ENCODE peak calls at places on chromosomes 7 and 10, in seven cellular contexts. C, Y, N, L, I, Z and A are unnamed samples.

GRCh38 chr7:124723012-124723411 is 42.6 kb downstream of the GPR37 start:
- DNase-seq in N (no peak), Z (no peak), C (peak), L (no peak), I (no peak), Y (no peak), A (no peak)

GRCh38 chr10:91247360-91248111 is 27.1 kb downstream of the PCGF5 start:
- DNase-seq in Y (peak), I (no peak), N (no peak), L (no peak), Z (no peak), C (peak), A (no peak)

GRCh38 chr7:41938371-41938770 is 235.5 kb upstream of the INHBA start:
- DNase-seq in Y (peak), C (no peak), L (no peak), N (no peak), I (no peak), Z (no peak), A (no peak)

GRCh38 chr10:43820663-43821062 is 172.0 kb upstream of the ZNF32 start:
- DNase-seq in L (no peak), Z (no peak), C (no peak), N (no peak), I (no peak), Y (no peak), A (no peak)

GRCh38 chr7:36659638-36660341 is 64.5 kb downstream of the AOAH start:
- DNase-seq in C (no peak), Y (no peak), Z (no peak), N (no peak), L (no peak), I (no peak), A (no peak)

GRCh38 chr7:22564511-22565045 is 64.6 kb upstream of the STEAP1B start:
- DNase-seq in Z (no peak), N (no peak), L (no peak), C (peak), Y (peak), I (no peak), A (no peak)

GRCh38 chr7:149865437-149865836 is 8.3 kb upstream of the ATP6V0E2 start:
- DNase-seq in I (no peak), Z (no peak), Y (no peak), L (no peak), C (peak), N (no peak), A (no peak)

GRCh38 chr10:121183241-121183640 is 332.1 kb downstream of the WDR11 start:
- DNase-seq in N (no peak), Z (no peak), I (no peak), C (no peak), Y (no peak), L (no peak), A (no peak)

GRCh38 chr7:130290745-130291144 is 2.2 kb upstream of the CPA4 start:
- DNase-seq in Y (peak), I (no peak), L (no peak), Z (no peak), C (peak), N (no peak), A (no peak)

GRCh38 chr7:127978421-127978820 is 52.8 kb downstream of the LRRC4 start:
- DNase-seq in C (no peak), L (no peak), Z (no peak), I (no peak), N (no peak), Y (no peak), A (no peak)